ENCODE peak calls at places on chromosomes 3 and 15, in six cellular contexts. X is NCI-H2081; M is HEK293T; R is COR-L47; S is activated naive CD8-positive, alpha-beta T cell treated with anti-CD3 and anti-CD28 coated beads, Interleukin-2, amount 50 U/mL, for 16 hours; H is NCI-H1092 treated with DMSO at 0.1 percent for 48 hours. Y is an unnamed sample.

GRCh38 chr3:57827757-57828156 is 71.6 kb downstream of the SLMAP start:
- DNase-seq in X (no peak), M (no peak), R (no peak), S (no peak), H (no peak), Y (no peak)

GRCh38 chr3:42501681-42502428 is 588 bp upstream of the VIPR1 start:
- DNase-seq in X (peak), M (no peak), R (no peak), S (peak), H (peak), Y (peak)

GRCh38 chr3:171212648-171213047 is 186.1 kb upstream of the SLC2A2 start:
- DNase-seq in X (no peak), M (no peak), R (no peak), S (no peak), H (no peak), Y (no peak)

GRCh38 chr3:148074916-148075315 is 622.8 kb upstream of the AGTR1 start:
- DNase-seq in X (peak), M (no peak), R (peak), S (no peak), H (peak), Y (no peak)

GRCh38 chr3:77606372-77606771 is 566.5 kb downstream of the ROBO2 start:
- DNase-seq in X (no peak), M (no peak), R (no peak), S (no peak), H (no peak), Y (no peak)

GRCh38 chr3:25362118-25362517 is 65.9 kb upstream of the RARB start:
- DNase-seq in X (no peak), M (no peak), R (no peak), S (no peak), H (no peak), Y (no peak)

GRCh38 chr3:61173685-61174084 is 77.6 kb downstream of the FHIT start:
- DNase-seq in X (no peak), M (no peak), R (no peak), S (no peak), H (no peak), Y (no peak)

GRCh38 chr3:145522179-145522578 is 638.8 kb downstream of the PLOD2 start:
- DNase-seq in X (no peak), M (no peak), R (no peak), S (no peak), H (no peak), Y (no peak)

GRCh38 chr15:45225506-45226273 is 26.3 kb upstream of the SLC28A2 start:
- DNase-seq in X (no peak), M (no peak), R (no peak), S (no peak), H (no peak), Y (no peak)

GRCh38 chr3:119898478-119899177 is 116.7 kb downstream of the NR1I2 start:
- DNase-seq in X (no peak), M (no peak), R (no peak), S (no peak), H (no peak), Y (no peak)

GRCh38 chr3:82505079-82505756 is 743.8 kb upstream of the GBE1 start:
- DNase-seq in X (no peak), M (no peak), R (no peak), S (no peak), H (no peak), Y (no peak)

GRCh38 chr15:68783226-68784054 is 37.3 kb downstream of the ANP32A start:
- DNase-seq in X (no peak), M (peak), R (no peak), S (peak), H (no peak), Y (peak)

GRCh38 chr3:36890261-36890660 is 54.6 kb downstream of the TRANK1 start:
- DNase-seq in X (no peak), M (no peak), R (no peak), S (no peak), H (no peak), Y (no peak)

GRCh38 chr3:128616516-128617269 is 33.9 kb downstream of the RPN1 start:
- DNase-seq in X (no peak), M (no peak), R (no peak), S (no peak), H (no peak), Y (no peak)

GRCh38 chr15:51842265-51842664 is 12.8 kb downstream of the TMOD3 start:
- DNase-seq in X (no peak), M (no peak), R (no peak), S (no peak), H (no peak), Y (no peak)

GRCh38 chr3:161268601-161269000 is 47.5 kb downstream of the NMD3 start:
- DNase-seq in X (no peak), M (no peak), R (no peak), S (no peak), H (no peak), Y (no peak)

GRCh38 chr15:57503051-57503702 is 88.5 kb upstream of the MYZAP start:
- DNase-seq in X (no peak), M (peak), R (no peak), S (no peak), H (no peak), Y (no peak)

GRCh38 chr3:76352069-76352847 is 566.9 kb upstream of the ZNF717 start:
- DNase-seq in X (no peak), M (no peak), R (no peak), S (no peak), H (no peak), Y (no peak)

GRCh38 chr15:39548561-39548960 is 32.3 kb upstream of the THBS1 start:
- DNase-seq in X (no peak), M (no peak), R (no peak), S (no peak), H (no peak), Y (no peak)